ENCODE peak calls at places on chromosomes 7 and 10, in ten cellular contexts. Y is brain microvascular endothelial cell; R is AG20443; D is progenitor cell of endocrine pancreas; L is naive thymus-derived CD8-positive, alpha-beta T cell; J is GDM1; F is endodermal cell; V is left ventricle myocardium inferior; Q is HCEC 1CT; O is endothelial cell. C is an unnamed sample.

GRCh38 chr7:92178928-92179373 is at the start of gene LRRD1:
- DNase-seq in Y (peak), O (peak), D (peak), V (peak), R (peak), Q (peak), J (peak), L (peak), F (peak), C (peak)

GRCh38 chr7:1532456-1533254 is 2.2 kb downstream of the MAFK start:
- DNase-seq in Q (peak), F (peak), L (peak), D (no peak), V (peak), R (peak), Y (peak), J (no peak), O (no peak), C (peak)

GRCh38 chr7:132130497-132130896 is 445.8 kb downstream of the PLXNA4 start:
- DNase-seq in J (no peak), O (no peak), D (no peak), L (no peak), Q (no peak), R (no peak), Y (no peak), V (no peak), F (no peak), C (no peak)

GRCh38 chr10:30687698-30688213 is 58.2 kb upstream of the LYZL2 start:
- DNase-seq in O (peak), Q (peak), D (peak), Y (peak), F (peak), V (peak), L (peak), J (peak), R (peak), C (peak)

GRCh38 chr10:79277579-79277978 is 69.7 kb upstream of the PPIF start:
- DNase-seq in Y (no peak), V (no peak), Q (no peak), J (no peak), R (no peak), F (no peak), L (no peak), O (no peak), D (no peak), C (peak)

GRCh38 chr7:8509601-8510000 is 76.2 kb downstream of the NXPH1 start:
- DNase-seq in Y (no peak), Q (no peak), O (no peak), L (no peak), J (no peak), D (no peak), R (no peak), F (no peak), V (no peak), C (no peak)

GRCh38 chr7:2383543-2384274 is 19.7 kb upstream of the CHST12 start:
- DNase-seq in J (no peak), Q (no peak), D (no peak), L (no peak), V (no peak), F (no peak), Y (no peak), O (no peak), R (no peak), C (no peak)

GRCh38 chr10:45612741-45613140 is 59.8 kb downstream of the ZFAND4 start:
- DNase-seq in Q (no peak), F (no peak), R (no peak), Y (no peak), D (no peak), L (no peak), J (no peak), V (no peak), O (no peak), C (no peak)

GRCh38 chr10:60086862-60087261 is 180.5 kb upstream of the CCDC6 start:
- DNase-seq in Q (no peak), R (no peak), Y (no peak), F (no peak), L (no peak), D (no peak), V (no peak), O (no peak), J (no peak), C (no peak)

GRCh38 chr7:1422512-1423265 is 36.6 kb downstream of the MICALL2 start:
- DNase-seq in L (no peak), D (no peak), O (no peak), Q (no peak), V (no peak), Y (no peak), J (no peak), R (no peak), F (no peak), C (no peak)

GRCh38 chr7:50349963-50350944 is 45.7 kb downstream of the IKZF1 start:
- DNase-seq in J (no peak), L (peak), Q (no peak), V (no peak), D (no peak), R (no peak), Y (no peak), O (no peak), F (peak), C (no peak)

GRCh38 chr7:50631100-50631499 is 65.9 kb upstream of the DDC start:
- DNase-seq in O (no peak), V (no peak), L (no peak), D (no peak), J (no peak), F (no peak), Q (no peak), R (no peak), Y (no peak), C (no peak)

GRCh38 chr7:150945171-150945852 is 32.8 kb downstream of the KCNH2 start:
- DNase-seq in L (no peak), R (no peak), V (no peak), O (no peak), D (no peak), F (no peak), Y (no peak), J (no peak), Q (no peak), C (no peak)

GRCh38 chr10:26870766-26871165 is 10.0 kb upstream of the ABI1 start:
- DNase-seq in V (no peak), L (no peak), Y (no peak), J (no peak), D (no peak), R (no peak), F (no peak), Q (no peak), O (no peak), C (no peak)

GRCh38 chr7:86823769-86824168 is 180.1 kb downstream of the GRM3 start:
- DNase-seq in D (no peak), L (no peak), Q (no peak), R (no peak), V (no peak), O (no peak), J (no peak), Y (no peak), F (no peak), C (no peak)

GRCh38 chr10:29136401-29136800 is 152.5 kb upstream of the LYZL1 start:
- DNase-seq in Y (no peak), O (no peak), F (no peak), R (no peak), L (no peak), D (no peak), Q (peak), J (no peak), V (no peak), C (no peak)

GRCh38 chr7:128948312-128948973 is 10.7 kb downstream of the IRF5 start:
- DNase-seq in V (no peak), J (no peak), D (no peak), L (no peak), O (no peak), F (no peak), Q (no peak), R (no peak), Y (no peak), C (no peak)

GRCh38 chr10:6813876-6814275 is 233.8 kb upstream of the PRKCQ start:
- DNase-seq in V (no peak), D (no peak), L (no peak), Q (no peak), R (no peak), F (no peak), O (no peak), J (no peak), Y (no peak), C (no peak)

GRCh38 chr10:132748545-132749427 is 37.2 kb downstream of the NKX6-2 start:
- DNase-seq in D (no peak), Y (no peak), Q (no peak), V (no peak), R (no peak), L (no peak), O (no peak), F (no peak), J (no peak), C (no peak)

GRCh38 chr10:100624298-100624697 is 88.6 kb downstream of the HIF1AN start:
- DNase-seq in R (no peak), J (no peak), V (no peak), Q (no peak), O (no peak), L (no peak), D (no peak), Y (no peak), F (no peak), C (no peak)

GRCh38 chr7:80858141-80858903 is 60.5 kb downstream of the SEMA3C start:
- DNase-seq in R (no peak), Y (no peak), D (no peak), V (no peak), O (no peak), Q (peak), F (no peak), L (no peak), J (no peak), C (no peak)

GRCh38 chr7:47509571-47509970 is 72.3 kb downstream of the TNS3 start:
- DNase-seq in V (no peak), D (no peak), Y (no peak), O (no peak), L (no peak), R (no peak), J (no peak), F (no peak), Q (no peak), C (no peak)

GRCh38 chr10:131022981-131023380 is 288.5 kb downstream of the TCERG1L start:
- DNase-seq in Q (no peak), F (no peak), D (no peak), R (no peak), J (no peak), V (no peak), O (no peak), L (no peak), Y (no peak), C (no peak)

GRCh38 chr7:13181221-13181620 is 493.8 kb downstream of the ARL4A start:
- DNase-seq in V (no peak), F (no peak), O (no peak), R (no peak), Y (no peak), Q (peak), J (no peak), D (no peak), L (no peak), C (no peak)

GRCh38 chr10:3048114-3049019 is 19.0 kb upstream of the PFKP start:
- DNase-seq in J (no peak), O (no peak), D (no peak), V (no peak), Y (no peak), R (peak), F (peak), L (no peak), Q (peak), C (peak)

GRCh38 chr10:29712108-29712507 is 77.3 kb upstream of the SVIL start:
- DNase-seq in Y (no peak), L (no peak), O (no peak), F (peak), D (no peak), Q (no peak), R (no peak), J (no peak), V (no peak), C (no peak)

GRCh38 chr7:25854608-25855497 is 297.1 kb upstream of the NFE2L3 start:
- DNase-seq in Y (peak), R (peak), D (peak), V (no peak), O (peak), F (peak), Q (peak), J (peak), L (peak), C (no peak)

GRCh38 chr7:159096736-159097581 is 47.7 kb downstream of the VIPR2 start:
- DNase-seq in J (no peak), D (no peak), O (no peak), F (peak), Q (no peak), R (no peak), V (peak), Y (no peak), L (no peak), C (peak)

GRCh38 chr10:43058716-43059335 is 18.0 kb upstream of the RET start:
- DNase-seq in R (no peak), D (no peak), J (no peak), Y (no peak), O (no peak), F (no peak), V (peak), L (no peak), Q (no peak), C (peak)

GRCh38 chr10:63110940-63111339 is 22.2 kb upstream of the NRBF2 start:
- DNase-seq in F (no peak), L (no peak), R (no peak), V (no peak), J (no peak), O (no peak), Q (no peak), D (no peak), Y (no peak), C (no peak)

GRCh38 chr7:10767771-10768170 is 205.9 kb upstream of the PHF14 start:
- DNase-seq in O (no peak), D (no peak), Y (peak), F (no peak), L (no peak), J (no peak), Q (no peak), V (no peak), R (no peak), C (no peak)

GRCh38 chr10:132371641-132372081 is 25.3 kb upstream of the PWWP2B start:
- DNase-seq in L (no peak), Y (no peak), V (no peak), D (no peak), F (peak), O (no peak), R (no peak), Q (no peak), J (no peak), C (no peak)

GRCh38 chr10:12617205-12618175 is 268.1 kb downstream of the CAMK1D start:
- DNase-seq in V (no peak), D (no peak), R (no peak), F (no peak), Y (no peak), J (no peak), L (no peak), Q (no peak), O (no peak), C (no peak)

GRCh38 chr7:9981950-9982349 is 991.7 kb upstream of the PHF14 start:
- DNase-seq in J (no peak), Y (no peak), R (no peak), F (no peak), V (no peak), O (no peak), L (no peak), D (no peak), Q (no peak), C (no peak)

GRCh38 chr7:4880218-4880617 is 3.3 kb downstream of the RADIL start:
- DNase-seq in D (no peak), O (no peak), Y (no peak), L (no peak), V (no peak), Q (no peak), J (no peak), F (no peak), R (no peak), C (no peak)

GRCh38 chr7:21256310-21256877 is 171.5 kb upstream of the SP4 start:
- DNase-seq in V (no peak), R (peak), D (no peak), O (peak), F (no peak), L (peak), Y (peak), J (no peak), Q (peak), C (no peak)

GRCh38 chr7:55063633-55064032 is 44.8 kb downstream of the EGFR start:
- DNase-seq in J (no peak), R (no peak), V (no peak), L (no peak), F (no peak), O (no peak), Q (peak), Y (peak), D (no peak), C (no peak)

C was measured in left ventricle myocardium superior.